ENCODE peak calls at places on chromosomes 12 and 14, in four cellular contexts. K is effector memory CD4-positive, alpha-beta T cell; D is GM10248; N is heart right ventricle. R is an unnamed sample.

GRCh38 chr12:94553130-94553519 is 93.5 kb upstream of the CEP83 start:
- DNase-seq in K (no peak), D (no peak), N (no peak), R (no peak)

GRCh38 chr12:10364839-10365681 is 24.8 kb downstream of the KLRK1 start:
- DNase-seq in K (peak), D (peak), N (peak), R (no peak)

GRCh38 chr14:61284001-61284400 is 2.9 kb upstream of the TMEM30B start:
- DNase-seq in K (no peak), D (no peak), N (no peak), R (no peak)

GRCh38 chr14:101231828-101232227 is 328.3 kb upstream of the RTL1 start:
- DNase-seq in K (no peak), D (no peak), N (no peak), R (no peak)

GRCh38 chr14:101380940-101381339 is 180.4 kb upstream of the DIO3 start:
- DNase-seq in K (no peak), D (no peak), N (no peak), R (no peak)

GRCh38 chr12:89494411-89495231 is 30.0 kb downstream of the GALNT4 start:
- DNase-seq in K (no peak), D (peak), N (no peak), R (peak)

GRCh38 chr12:52587563-52587962 is 13.7 kb downstream of the KRT72 start:
- DNase-seq in K (no peak), D (no peak), N (no peak), R (no peak)

GRCh38 chr14:45891417-45892080 is 638.5 kb upstream of the MIS18BP1 start:
- DNase-seq in K (no peak), D (no peak), N (no peak), R (no peak)

GRCh38 chr14:67766035-67766680 is 50.2 kb downstream of the ZFYVE26 start:
- DNase-seq in K (no peak), D (no peak), N (no peak), R (no peak)

GRCh38 chr14:68671899-68672298 is 121.0 kb downstream of the ZFP36L1 start:
- DNase-seq in K (no peak), D (no peak), N (no peak), R (no peak)

GRCh38 chr12:49827351-49828099 is 688 bp downstream of the NCKAP5L start:
- DNase-seq in K (peak), D (peak), N (peak), R (peak)

GRCh38 chr12:112782921-112783320 is 8.6 kb upstream of the RPH3A start:
- DNase-seq in K (no peak), D (no peak), N (no peak), R (no peak)

GRCh38 chr12:19576421-19576925 is 137.2 kb downstream of the AEBP2 start:
- DNase-seq in K (no peak), D (no peak), N (no peak), R (no peak)

GRCh38 chr14:99157676-99158075 is 114.3 kb downstream of the BCL11B start:
- DNase-seq in K (no peak), D (no peak), N (no peak), R (no peak)

GRCh38 chr12:3655331-3655900 is 97.5 kb downstream of the CRACR2A start:
- DNase-seq in K (no peak), D (peak), N (no peak), R (no peak)

GRCh38 chr14:45051180-45051579 is 32.7 kb upstream of the PRPF39 start:
- DNase-seq in K (no peak), D (no peak), N (no peak), R (no peak)

GRCh38 chr12:96073346-96074336 is 38.3 kb upstream of the LTA4H start:
- DNase-seq in K (no peak), D (no peak), N (no peak), R (no peak)

GRCh38 chr12:51873251-51873994 is 14.5 kb upstream of the ANKRD33 start:
- DNase-seq in K (no peak), D (no peak), N (no peak), R (no peak)

GRCh38 chr14:103141117-103141796 is 18.0 kb downstream of the TNFAIP2 start:
- DNase-seq in K (no peak), D (peak), N (no peak), R (no peak)